ENCODE peak calls at places on chromosome 20, in ten cellular contexts. O, J, D, M, E, T, H, U, R and V are unnamed samples.

GRCh38 chr20:46311039-46311650 is 2.8 kb upstream of the CDH22 start:
- DNase-seq in O (peak), D (no peak), R (no peak), T (no peak), E (no peak), M (no peak), H (no peak), J (peak), U (no peak), V (no peak)

GRCh38 chr20:23096986-23097520 is 10.9 kb upstream of the CD93 start:
- DNase-seq in T (no peak), M (no peak), U (no peak), D (no peak), E (no peak), J (peak), R (no peak), O (no peak), H (no peak), V (no peak)

GRCh38 chr20:41261790-41262717 is 55.5 kb downstream of the ZHX3 start:
- DNase-seq in O (no peak), T (no peak), D (no peak), M (no peak), U (no peak), R (no peak), E (no peak), J (peak), H (no peak), V (no peak)

GRCh38 chr20:10921491-10922010 is 247.8 kb upstream of the JAG1 start:
- DNase-seq in R (no peak), M (no peak), U (no peak), O (no peak), H (no peak), E (no peak), D (no peak), T (no peak), J (no peak), V (no peak)

GRCh38 chr20:58986286-58986967 is 5.4 kb downstream of the NELFCD start:
- DNase-seq in U (no peak), D (no peak), E (no peak), J (no peak), H (peak), M (no peak), T (no peak), R (no peak), O (no peak), V (no peak)

GRCh38 chr20:18144541-18145099 is 7.0 kb downstream of the KAT14 start:
- DNase-seq in T (no peak), E (no peak), H (no peak), U (no peak), O (no peak), M (no peak), D (no peak), R (peak), J (no peak), V (no peak)

GRCh38 chr20:45095753-45096371 is 5.1 kb downstream of the KCNS1 start:
- DNase-seq in U (peak), O (peak), J (peak), E (no peak), T (no peak), D (peak), M (peak), R (peak), H (no peak), V (peak)

GRCh38 chr20:44596010-44596409 is 13.6 kb downstream of the PKIG start:
- DNase-seq in R (no peak), D (no peak), E (peak), M (no peak), H (no peak), T (no peak), O (no peak), U (no peak), J (no peak), V (no peak)

GRCh38 chr20:23782366-23782983 is 31.7 kb upstream of the CST1 start:
- DNase-seq in H (no peak), O (no peak), M (peak), U (peak), D (peak), J (peak), E (no peak), R (peak), T (no peak), V (peak)

GRCh38 chr20:51750037-51750769 is 18.0 kb downstream of the ATP9A start:
- DNase-seq in E (peak), D (peak), H (no peak), U (peak), O (peak), M (no peak), J (peak), R (peak), T (peak), V (no peak)

GRCh38 chr20:18524646-18525045 is 16.9 kb downstream of the SEC23B start:
- DNase-seq in J (peak), T (no peak), R (peak), M (no peak), D (peak), U (no peak), H (no peak), O (no peak), E (no peak), V (no peak)

GRCh38 chr20:25054133-25054820 is 3.7 kb downstream of the ACSS1 start:
- DNase-seq in J (no peak), U (no peak), H (no peak), E (no peak), D (no peak), T (peak), M (no peak), R (no peak), O (no peak), V (no peak)

GRCh38 chr20:11917663-11918062 is at the start of gene BTBD3:
- DNase-seq in J (no peak), D (peak), R (peak), M (peak), T (peak), U (no peak), E (peak), O (peak), H (no peak), V (peak)

GRCh38 chr20:59123677-59124060 is 40.0 kb upstream of the ZNF831 start:
- DNase-seq in O (no peak), J (no peak), H (no peak), E (no peak), R (no peak), M (no peak), D (no peak), U (no peak), T (no peak), V (no peak)

GRCh38 chr20:51536116-51537069 is 6.1 kb downstream of the NFATC2 start:
- DNase-seq in R (no peak), M (no peak), D (no peak), J (no peak), E (no peak), U (no peak), H (no peak), O (no peak), T (no peak), V (no peak)

GRCh38 chr20:54163402-54163801 is 10.4 kb downstream of the CYP24A1 start:
- DNase-seq in J (no peak), M (no peak), U (no peak), H (no peak), E (no peak), D (no peak), R (no peak), O (no peak), T (no peak), V (no peak)

GRCh38 chr20:17868146-17868545 is 100.4 kb downstream of the SNX5 start:
- DNase-seq in D (no peak), M (no peak), R (no peak), T (no peak), E (no peak), J (no peak), H (no peak), U (no peak), O (no peak), V (no peak)

GRCh38 chr20:2162125-2162822 is 60.6 kb downstream of the STK35 start:
- DNase-seq in E (no peak), R (no peak), M (no peak), H (no peak), D (peak), O (no peak), T (no peak), U (no peak), J (no peak), V (no peak)

GRCh38 chr20:4709261-4710105 is 12.2 kb upstream of the PRND start:
- DNase-seq in E (no peak), D (no peak), T (no peak), M (no peak), R (no peak), H (no peak), O (no peak), U (no peak), J (no peak), V (no peak)

DNA sequence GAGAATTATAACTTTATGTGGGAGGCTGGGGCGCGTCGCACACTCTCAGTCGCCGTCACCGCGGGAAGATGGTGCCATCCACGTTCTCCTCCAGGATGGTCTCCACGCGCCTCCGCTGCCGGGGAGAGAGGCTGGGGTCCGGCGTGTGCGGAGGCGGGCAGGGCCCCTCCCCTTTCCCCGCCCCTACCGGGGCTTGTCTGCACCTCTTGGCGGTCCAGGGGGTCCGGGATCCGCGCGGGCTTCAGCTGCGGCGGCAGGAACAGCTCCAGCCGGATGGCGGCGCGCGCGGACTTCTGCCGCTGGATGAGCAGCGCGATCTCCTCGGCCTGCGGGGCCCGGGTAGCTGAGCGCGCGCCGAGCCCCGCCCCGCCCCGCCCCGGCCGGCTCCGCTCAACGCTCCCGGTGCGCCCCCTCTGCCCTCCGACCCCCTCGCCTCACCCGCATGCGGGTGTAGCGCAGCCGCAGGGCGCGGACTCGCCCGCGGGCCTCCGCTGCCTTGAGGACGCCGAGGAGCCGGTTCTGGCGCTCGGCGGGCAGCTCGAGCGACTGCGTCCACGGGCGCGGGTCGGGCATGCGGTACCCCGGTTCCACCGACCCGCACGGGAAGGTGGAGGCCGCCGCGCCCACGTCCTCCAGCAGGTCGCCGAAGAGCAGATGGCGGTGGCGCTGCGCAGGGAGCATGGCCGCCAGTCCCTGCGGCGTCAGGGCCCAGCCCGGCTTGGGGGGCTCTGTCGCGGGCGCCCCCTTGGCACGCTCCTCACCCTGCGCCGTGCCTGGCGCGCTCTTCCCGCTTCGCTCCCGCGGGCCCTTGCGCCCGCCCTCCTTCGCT is 604 bp downstream of the LKAAEAR1 start:
- DNase-seq in J (peak), O (peak), M (peak), U (peak), T (peak), E (no peak), H (no peak), D (peak), R (peak), V (peak)
- TF ChIP-seq CTCF in J (peak), O (peak), M (peak), U (peak), T (peak), E (peak), H (peak), D (peak), R (peak), V (peak)

DNA sequence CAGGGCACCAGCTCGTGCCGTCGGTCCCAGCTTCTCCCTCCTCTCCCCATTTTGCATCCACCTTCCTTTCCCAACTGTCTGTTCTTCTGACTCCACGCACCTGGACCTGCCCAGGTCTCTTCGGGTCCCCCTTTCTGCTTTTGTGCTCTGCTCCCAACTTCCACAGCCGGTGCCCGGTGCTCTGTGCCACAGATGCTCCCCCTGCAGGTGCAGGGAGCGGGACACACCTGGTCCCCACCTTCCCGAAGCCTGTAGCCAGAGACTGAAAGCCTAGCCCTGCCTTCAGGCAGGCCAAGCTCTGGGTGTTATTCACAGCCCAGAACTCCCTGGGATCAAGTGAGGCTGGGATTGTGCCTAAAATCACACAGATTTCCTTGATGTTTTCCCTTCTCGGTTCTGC is 24.6 kb upstream of the BMP7 start:
- DNase-seq in J (peak), D (no peak), M (no peak), R (no peak), H (no peak), U (no peak), T (no peak), O (no peak), E (no peak), V (no peak)
- TF ChIP-seq CTCF in J (peak), D (no peak), M (no peak), R (no peak), H (no peak), U (no peak), T (no peak), O (no peak), E (no peak), V (no peak)

DNA sequence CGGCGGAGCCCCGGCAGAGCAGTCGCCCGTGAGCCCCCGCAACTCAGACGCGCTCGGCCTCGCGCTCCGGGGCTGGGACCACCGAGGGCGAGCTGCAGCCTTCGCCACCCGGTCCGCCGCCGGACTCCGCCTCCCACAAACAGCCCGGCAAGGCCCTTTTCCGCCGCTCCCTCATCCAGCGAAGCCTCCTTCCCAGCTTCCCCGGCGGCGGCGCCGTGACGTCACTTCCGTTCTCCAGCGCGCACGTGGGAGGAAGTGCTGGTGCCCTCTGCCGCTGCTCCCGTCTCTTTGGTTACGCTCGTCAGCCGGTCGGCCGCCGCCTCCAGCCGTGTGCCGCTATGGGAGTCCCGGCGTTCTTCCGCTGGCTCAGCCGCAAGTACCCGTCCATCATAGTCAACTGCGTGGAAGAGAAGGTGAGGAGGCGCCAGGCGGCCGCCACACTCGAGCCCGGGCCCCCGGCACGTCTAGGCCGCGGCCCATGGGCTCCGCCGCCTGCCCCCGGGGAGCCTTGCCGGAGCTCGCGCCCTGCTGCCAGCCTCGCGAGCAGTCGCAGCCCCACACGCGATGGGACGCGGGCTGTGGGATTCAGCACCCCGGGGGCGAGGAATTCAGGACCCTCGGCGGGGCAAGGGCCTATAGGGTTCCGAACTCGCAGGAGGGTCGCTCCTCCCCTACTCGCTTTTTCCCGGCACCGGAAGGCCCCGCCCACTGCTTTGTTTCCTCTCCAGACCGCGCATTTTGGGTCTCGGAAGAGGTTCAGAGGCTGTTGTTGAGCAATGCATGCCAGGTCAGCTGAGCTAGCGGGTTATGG is at the start of gene XRN2:
- DNase-seq in J (peak), O (peak), R (peak), D (peak), H (peak), M (peak), E (peak), U (peak), T (peak), V (peak)
- TF ChIP-seq CTCF in J (no peak), O (peak), R (peak), D (no peak), H (peak), M (no peak), E (no peak), U (peak), T (no peak), V (no peak)

GRCh38 chr20:7361321-7361720 is 578.9 kb downstream of the HAO1 start:
- DNase-seq in T (no peak), O (no peak), H (no peak), J (no peak), E (no peak), U (no peak), M (no peak), D (no peak), R (no peak), V (no peak)

GRCh38 chr20:7355056-7355455 is 585.2 kb downstream of the HAO1 start:
- DNase-seq in J (no peak), T (no peak), E (no peak), D (no peak), M (no peak), U (no peak), H (no peak), R (no peak), O (no peak), V (no peak)

GRCh38 chr20:7362601-7363000 is 577.7 kb downstream of the HAO1 start:
- DNase-seq in R (no peak), D (no peak), U (no peak), T (no peak), E (no peak), M (no peak), H (no peak), J (peak), O (no peak), V (no peak)

GRCh38 chr20:7359739-7360138 is 580.5 kb downstream of the HAO1 start:
- DNase-seq in E (no peak), H (no peak), R (no peak), U (no peak), M (no peak), J (no peak), O (no peak), D (no peak), T (no peak), V (no peak)

DNA sequence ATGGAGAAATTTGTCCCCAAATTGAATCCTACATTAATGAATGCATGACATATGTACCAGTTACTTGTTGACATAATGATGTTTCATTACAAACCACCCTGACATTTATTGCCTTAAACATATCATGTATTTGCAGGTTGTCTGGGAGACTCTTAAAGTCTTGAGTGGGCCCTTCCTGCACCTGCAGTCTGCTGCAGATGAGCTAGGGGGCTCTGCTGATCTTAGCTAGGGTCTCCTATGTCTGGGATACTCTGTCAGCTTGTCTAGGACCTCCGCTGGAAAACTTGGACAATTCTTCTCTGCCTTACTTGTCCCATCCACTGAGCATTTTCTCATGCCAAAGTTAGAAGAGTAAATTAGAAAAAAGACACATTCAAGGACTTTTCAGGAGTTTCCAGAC is 581.6 kb downstream of the HAO1 start:
- DNase-seq in E (no peak), M (no peak), O (no peak), D (no peak), U (no peak), J (no peak), T (no peak), H (no peak), R (no peak), V (no peak)
- TF ChIP-seq CTCF in E (no peak), M (no peak), O (no peak), D (no peak), U (no peak), J (no peak), T (no peak), H (peak), R (peak), V (no peak)

GRCh38 chr20:38187512-38187911 is 22.4 kb upstream of the TGM2 start:
- DNase-seq in T (no peak), M (no peak), O (no peak), H (no peak), E (peak), J (peak), R (peak), D (no peak), U (no peak), V (no peak)
- TF ChIP-seq CTCF in T (no peak), M (no peak), O (no peak), H (peak), E (peak), J (no peak), R (peak), D (peak), U (no peak), V (no peak)